ENCODE peak calls at places on chromosome 13, in six cellular contexts. Q, P, Y, X, L and F are unnamed samples.

GRCh38 chr13:76425930-76426329 is 460.3 kb downstream of the KCTD12 start:
- DNase-seq in Q (peak), P (no peak), Y (no peak), X (no peak), L (no peak), F (no peak)

GRCh38 chr13:96525715-96526114 is 435.8 kb downstream of the HS6ST3 start:
- DNase-seq in Q (no peak), P (no peak), Y (no peak), X (no peak), L (no peak), F (no peak)

GRCh38 chr13:104567114-104567513 is 1500.9 kb upstream of the SLC10A2 start:
- DNase-seq in Q (no peak), P (no peak), Y (no peak), X (no peak), L (no peak), F (no peak)

GRCh38 chr13:111511805-111512504 is 191.5 kb downstream of the TEX29 start:
- DNase-seq in Q (no peak), P (no peak), Y (no peak), X (no peak), L (no peak), F (no peak)

GRCh38 chr13:23510979-23511735 is 59.1 kb upstream of the TNFRSF19 start:
- DNase-seq in Q (peak), P (no peak), Y (no peak), X (no peak), L (no peak), F (no peak)

GRCh38 chr13:106523566-106523965 is 11.9 kb downstream of the EFNB2 start:
- DNase-seq in Q (peak), P (no peak), Y (no peak), X (no peak), L (no peak), F (no peak)

GRCh38 chr13:74026753-74027152 is 107.5 kb downstream of the KLF12 start:
- DNase-seq in Q (no peak), P (peak), Y (no peak), X (peak), L (no peak), F (peak)

GRCh38 chr13:108508263-108508662 is 121.1 kb upstream of the MYO16 start:
- DNase-seq in Q (no peak), P (no peak), Y (no peak), X (no peak), L (no peak), F (no peak)

GRCh38 chr13:38166121-38166520 is 183.5 kb upstream of the UFM1 start:
- DNase-seq in Q (no peak), P (no peak), Y (no peak), X (no peak), L (no peak), F (no peak)

GRCh38 chr13:30796833-30797601 is 61.7 kb downstream of the ALOX5AP start:
- DNase-seq in Q (no peak), P (no peak), Y (no peak), X (no peak), L (no peak), F (no peak)

GRCh38 chr13:111046590-111047141 is 68.4 kb upstream of the ARHGEF7 start:
- DNase-seq in Q (peak), P (no peak), Y (no peak), X (no peak), L (peak), F (no peak)

GRCh38 chr13:30339721-30340366 is 32.5 kb upstream of the KATNAL1 start:
- DNase-seq in Q (no peak), P (no peak), Y (no peak), X (no peak), L (no peak), F (no peak)

GRCh38 chr13:39051157-39051556 is 12.9 kb downstream of the NHLRC3 start:
- DNase-seq in Q (no peak), P (no peak), Y (peak), X (no peak), L (no peak), F (no peak)

GRCh38 chr13:49754146-49754545 is 38.3 kb downstream of the KPNA3 start:
- DNase-seq in Q (no peak), P (no peak), Y (no peak), X (no peak), L (no peak), F (no peak)

GRCh38 chr13:73168226-73168992 is 109.6 kb downstream of the KLF5 start:
- DNase-seq in Q (no peak), P (no peak), Y (no peak), X (no peak), L (no peak), F (no peak)